ENCODE peak calls at places on chromosome 6, in five cellular contexts. B is IMR-90, U is globus pallidus, L is fibroblast of gingiva, N is left ventricle myocardium superior. C is an unnamed sample.

GRCh38 chr6:43821101-43821886 is 51.3 kb downstream of the VEGFA start:
- DNase-seq in L (no peak), N (no peak), U (no peak), B (no peak), C (no peak)

GRCh38 chr6:10414766-10415592 is at the start of gene TFAP2A:
- DNase-seq in B (peak; percentile 56), U (no peak), L (peak; percentile 70), N (no peak), C (no peak)

GRCh38 chr6:14711056-14711703 is 534.7 kb upstream of the JARID2 start:
- DNase-seq in N (no peak), U (no peak), B (peak; percentile 98), L (peak; percentile 38), C (no peak)

GRCh38 chr6:26249709-26249958 is 115.4 kb upstream of the BTN3A2 start:
- DNase-seq in U (peak; percentile 29), N (no peak), B (no peak), L (no peak), C (no peak)

GRCh38 chr6:130839379-130839778 is 12.2 kb downstream of the SMLR1 start:
- DNase-seq in L (no peak), U (no peak), N (no peak), B (no peak), C (no peak)

GRCh38 chr6:119541132-119541905 is 191.8 kb upstream of the MAN1A1 start:
- DNase-seq in N (no peak), U (no peak), L (peak; percentile 99), B (peak; percentile 100), C (no peak)

GRCh38 chr6:21742238-21742660 is 148.7 kb downstream of the SOX4 start:
- DNase-seq in L (peak; percentile 65), N (no peak), B (peak; percentile 98), U (no peak), C (no peak)

GRCh38 chr6:12785301-12785700 is 68.7 kb downstream of the PHACTR1 start:
- DNase-seq in U (no peak), L (no peak), N (no peak), B (no peak), C (no peak)

GRCh38 chr6:41288025-41288777 is 1.7 kb upstream of the TREM1 start:
- DNase-seq in N (no peak), U (no peak), L (no peak), B (peak; percentile 11), C (no peak)